ENCODE peak calls at places on chromosomes 11 and 22, in seven cellular contexts. N is lower lobe of right lung, D is M059J, S is neural progenitor cell, Q is AG09319, G is cardiac fibroblast, W is colonic mucosa. X is an unnamed sample.
A peak's percentile ranks its signal among the peaks of the same experiment; 100 is the strongest.

GRCh38 chr22:31155425-31155824 is 4.6 kb upstream of the RNF185 start:
- DNase-seq in W (no peak), Q (no peak), D (peak; percentile 36), S (no peak), N (no peak), G (peak; percentile 58), X (no peak)

GRCh38 chr11:36312593-36312990 is 16.5 kb downstream of the PRR5L start:
- DNase-seq in W (no peak), G (peak; percentile 18), D (peak; percentile 94), Q (no peak), S (no peak), N (no peak), X (no peak)

GRCh38 chr11:75233688-75234295 is 6.8 kb upstream of the TPBGL start:
- DNase-seq in N (no peak), W (peak; percentile 38), G (peak; percentile 72), Q (no peak), S (peak; percentile 92), D (peak; percentile 62), X (peak; percentile 82)

GRCh38 chr11:101127348-101127698 is 2.3 kb downstream of the PGR start:
- DNase-seq in N (peak; percentile 48), S (peak; percentile 64), Q (no peak), G (no peak), W (no peak), D (no peak), X (peak; percentile 58)

GRCh38 chr11:6269994-6270393 is 10.4 kb downstream of the CCKBR start:
- DNase-seq in W (no peak), N (no peak), S (peak; percentile 10), D (no peak), G (no peak), Q (no peak), X (no peak)

GRCh38 chr11:65439331-65440181 is 17.0 kb downstream of the NEAT1 start:
- DNase-seq in N (no peak), W (peak; percentile 16), Q (no peak), S (no peak), D (peak; percentile 56), G (peak; percentile 65), X (no peak)

GRCh38 chr11:679271-680207 is 15.5 kb downstream of the DEAF1 start:
- DNase-seq in N (no peak), G (no peak), S (no peak), Q (no peak), D (no peak), W (no peak), X (no peak)

GRCh38 chr11:85530596-85530995 is 96.5 kb downstream of the DLG2 start:
- DNase-seq in N (no peak), W (no peak), D (no peak), S (no peak), Q (no peak), G (no peak), X (no peak)

GRCh38 chr11:99069831-99070444 is 49.2 kb downstream of the CNTN5 start:
- DNase-seq in D (peak; percentile 63), Q (no peak), N (no peak), G (peak; percentile 34), W (no peak), S (peak; percentile 78), X (peak; percentile 20)

GRCh38 chr11:65861533-65862183 is 1.4 kb downstream of the MUS81 start:
- DNase-seq in G (no peak), S (peak; percentile 1), Q (no peak), W (no peak), D (no peak), N (peak; percentile 46), X (no peak)

X was measured in nephron progenitor cell.